ENCODE peak calls at places on chromosomes 16 and 17, in four cellular contexts. R, F, G and W are unnamed samples.

GRCh38 chr17:55056530-55056929 is 88.0 kb downstream of the STXBP4 start:
- DNase-seq in R (no peak), F (no peak), G (no peak), W (no peak)

GRCh38 chr16:58661199-58661830 is 23.3 kb downstream of the SLC38A7 start:
- DNase-seq in R (peak), F (peak), G (peak), W (peak)

GRCh38 chr17:16926061-16926511 is 45.8 kb downstream of the TNFRSF13B start:
- DNase-seq in R (no peak), F (no peak), G (no peak), W (no peak)

GRCh38 chr17:82216301-82217119 is 3.9 kb upstream of the CCDC57 start:
- DNase-seq in R (no peak), F (peak), G (peak), W (no peak)

GRCh38 chr17:75853410-75853809 is 1.7 kb downstream of the WBP2 start:
- DNase-seq in R (no peak), F (no peak), G (no peak), W (no peak)

GRCh38 chr16:88974080-88974479 is 2.9 kb downstream of the CBFA2T3 start:
- DNase-seq in R (no peak), F (no peak), G (no peak), W (no peak)

GRCh38 chr17:72069744-72070143 is 51.1 kb upstream of the SOX9 start:
- DNase-seq in R (no peak), F (no peak), G (no peak), W (no peak)

GRCh38 chr17:44374306-44375195 is 10.9 kb upstream of the FAM171A2 start:
- DNase-seq in R (no peak), F (no peak), G (no peak), W (no peak)

GRCh38 chr16:88651276-88651988 is 579 bp upstream of the CYBA start:
- DNase-seq in R (no peak), F (peak), G (peak), W (no peak)

GRCh38 chr17:53336281-53336680 is 486.4 kb upstream of the KIF2B start:
- DNase-seq in R (no peak), F (no peak), G (no peak), W (no peak)

GRCh38 chr16:5502467-5502869 is 404.9 kb upstream of the EEF2KMT start:
- DNase-seq in R (peak), F (no peak), G (no peak), W (no peak)

GRCh38 chr16:15466886-15467781 is 32.7 kb downstream of the BMERB1 start:
- DNase-seq in R (no peak), F (no peak), G (no peak), W (no peak)

GRCh38 chr16:48382131-48382530 is 3.1 kb downstream of the SIAH1 start:
- DNase-seq in R (no peak), F (no peak), G (no peak), W (no peak)

GRCh38 chr16:67077871-67078270 is 31.9 kb upstream of the PHAF1 start:
- DNase-seq in R (no peak), F (no peak), G (no peak), W (no peak)

GRCh38 chr16:70665113-70665694 is 18.8 kb downstream of the IL34 start:
- DNase-seq in R (no peak), F (no peak), G (peak), W (no peak)

GRCh38 chr16:87661561-87661960 is 59.3 kb downstream of the JPH3 start:
- DNase-seq in R (peak), F (peak), G (no peak), W (no peak)

GRCh38 chr17:2084129-2084765 is 29.3 kb downstream of the HIC1 start:
- DNase-seq in R (no peak), F (peak), G (peak), W (no peak)

GRCh38 chr16:23296994-23297393 is 5.1 kb upstream of the SCNN1B start:
- DNase-seq in R (no peak), F (no peak), G (no peak), W (no peak)

GRCh38 chr16:78490847-78491246 is 391.4 kb downstream of the WWOX start:
- DNase-seq in R (no peak), F (no peak), G (no peak), W (no peak)

GRCh38 chr17:74429604-74430384 is 2.1 kb upstream of the GPRC5C start:
- DNase-seq in R (peak), F (peak), G (no peak), W (no peak)

GRCh38 chr17:45043268-45043681 is 8.2 kb downstream of the DCAKD start:
- DNase-seq in R (no peak), F (no peak), G (no peak), W (no peak)

GRCh38 chr16:15961060-15961511 is 11.7 kb downstream of the ABCC1 start:
- DNase-seq in R (no peak), F (no peak), G (no peak), W (no peak)

GRCh38 chr17:65531508-65532431 is 29.7 kb downstream of the AXIN2 start:
- DNase-seq in R (peak), F (peak), G (peak), W (no peak)

GRCh38 chr17:35376245-35376644 is 2.8 kb upstream of the SLFN11 start:
- DNase-seq in R (no peak), F (no peak), G (no peak), W (no peak)

GRCh38 chr16:56202036-56202435 is 10.7 kb downstream of the GNAO1 start:
- DNase-seq in R (no peak), F (no peak), G (no peak), W (no peak)

GRCh38 chr17:6559753-6560215 is 3.4 kb upstream of the PITPNM3 start:
- DNase-seq in R (no peak), F (no peak), G (no peak), W (no peak)

GRCh38 chr16:83272201-83272600 is 535.6 kb upstream of the HSBP1 start:
- DNase-seq in R (no peak), F (no peak), G (no peak), W (no peak)

GRCh38 chr16:48014349-48015135 is 141.3 kb downstream of the ABCC12 start:
- DNase-seq in R (no peak), F (no peak), G (no peak), W (no peak)

GRCh38 chr16:3194792-3195191 is 6.8 kb downstream of the OR1F1 start:
- DNase-seq in R (no peak), F (no peak), G (no peak), W (no peak)

GRCh38 chr17:47291242-47291873 is 32.4 kb upstream of the EFCAB13 start:
- DNase-seq in R (no peak), F (no peak), G (no peak), W (no peak)

GRCh38 chr16:68389006-68389405 is 59.3 kb downstream of the SMPD3 start:
- DNase-seq in R (no peak), F (no peak), G (no peak), W (no peak)

DNA sequence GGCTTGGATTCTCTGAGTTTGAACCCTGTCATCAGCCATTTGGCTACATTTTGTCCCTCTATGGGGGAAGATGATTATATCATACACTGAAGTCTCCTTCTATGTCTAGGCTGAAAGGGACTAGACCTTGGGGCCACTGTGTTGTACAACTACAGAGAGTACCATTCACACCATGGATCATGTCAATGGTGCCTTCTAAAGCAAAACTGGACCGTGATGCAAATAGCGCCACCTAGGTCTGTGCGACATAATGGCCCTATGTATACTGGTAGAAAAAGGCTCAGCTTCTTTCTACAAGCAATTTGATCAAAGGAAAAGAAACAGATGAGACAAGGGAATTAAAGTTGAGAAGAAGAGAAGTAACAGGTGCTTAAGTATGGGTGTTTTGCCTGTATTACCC is 100.7 kb downstream of the LYRM1 start:
- DNase-seq in R (peak), F (no peak), G (no peak), W (no peak)
- TF ChIP-seq CTCF in R (peak), F (no peak), G (peak), W (peak)

DNA sequence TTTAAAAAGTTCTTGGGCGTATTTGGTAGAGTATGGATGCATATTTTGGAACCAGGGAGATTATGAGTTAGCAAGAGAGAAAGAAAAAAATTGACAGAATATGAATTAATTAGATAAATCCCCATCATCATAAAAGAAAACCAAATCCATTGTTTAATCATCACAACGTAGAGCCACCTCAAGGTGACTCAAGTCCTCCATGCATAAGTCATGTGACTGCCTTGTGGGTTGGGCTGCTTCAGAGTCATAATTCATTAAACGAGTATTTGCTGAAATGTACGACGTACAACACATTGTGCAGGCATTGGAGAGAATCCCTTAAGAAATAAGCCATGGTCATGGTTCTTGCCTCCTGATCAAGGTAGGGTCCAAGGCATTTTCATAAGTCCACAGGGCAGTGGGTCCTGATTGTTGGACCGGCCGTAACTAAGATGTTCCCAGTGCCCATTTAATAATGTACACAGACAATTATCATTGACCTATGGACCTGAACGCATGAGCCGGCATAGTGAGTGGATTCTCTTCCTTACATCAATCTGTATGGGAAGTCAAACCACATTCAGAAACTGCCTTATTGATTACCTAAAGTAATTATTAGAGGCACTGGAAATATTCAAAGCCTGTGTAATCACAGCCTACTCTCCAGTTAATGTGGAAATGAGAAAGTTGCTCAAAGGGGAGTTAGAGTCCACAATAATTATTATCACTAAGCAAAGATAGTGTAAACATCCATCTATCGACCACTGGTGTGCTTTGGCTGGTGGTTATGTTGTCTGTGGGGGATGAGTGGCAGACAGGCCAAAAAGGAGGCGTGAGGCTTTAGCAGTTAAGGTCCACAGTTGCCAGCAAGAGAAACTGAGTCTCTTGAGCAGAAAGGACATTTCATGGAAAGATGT is 165.4 kb downstream of the PITPNC1 start:
- DNase-seq in R (no peak), F (no peak), G (no peak), W (no peak)
- TF ChIP-seq CTCF in R (no peak), F (no peak), G (no peak), W (no peak)

GRCh38 chr16:63527404-63527803 is 1491.2 kb upstream of the CDH8 start:
- DNase-seq in R (no peak), F (no peak), G (no peak), W (no peak)

GRCh38 chr16:63530974-63531373 is 1494.7 kb upstream of the CDH8 start:
- DNase-seq in R (peak), F (peak), G (no peak), W (no peak)

DNA sequence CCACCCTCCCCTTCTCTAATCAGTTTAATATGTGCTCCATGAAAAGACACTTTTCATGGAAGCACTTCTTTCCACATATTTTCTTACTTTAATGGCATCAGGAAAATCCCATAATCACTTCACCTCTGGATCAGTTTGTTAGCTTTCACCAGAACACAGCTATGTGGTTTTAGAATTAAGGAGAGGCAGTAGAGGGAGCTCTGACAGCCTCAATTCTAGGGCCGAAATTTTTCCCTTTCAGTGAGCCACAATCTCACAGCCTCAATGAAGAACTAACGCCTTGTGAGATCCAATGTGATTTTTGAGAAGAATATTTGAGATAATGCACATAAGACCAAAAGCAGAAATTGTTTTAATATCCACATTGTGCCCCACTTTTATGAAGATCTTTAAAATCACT is 1494.0 kb upstream of the CDH8 start:
- DNase-seq in R (peak), F (no peak), G (no peak), W (no peak)
- TF ChIP-seq CTCF in R (peak), F (no peak), G (no peak), W (no peak)

DNA sequence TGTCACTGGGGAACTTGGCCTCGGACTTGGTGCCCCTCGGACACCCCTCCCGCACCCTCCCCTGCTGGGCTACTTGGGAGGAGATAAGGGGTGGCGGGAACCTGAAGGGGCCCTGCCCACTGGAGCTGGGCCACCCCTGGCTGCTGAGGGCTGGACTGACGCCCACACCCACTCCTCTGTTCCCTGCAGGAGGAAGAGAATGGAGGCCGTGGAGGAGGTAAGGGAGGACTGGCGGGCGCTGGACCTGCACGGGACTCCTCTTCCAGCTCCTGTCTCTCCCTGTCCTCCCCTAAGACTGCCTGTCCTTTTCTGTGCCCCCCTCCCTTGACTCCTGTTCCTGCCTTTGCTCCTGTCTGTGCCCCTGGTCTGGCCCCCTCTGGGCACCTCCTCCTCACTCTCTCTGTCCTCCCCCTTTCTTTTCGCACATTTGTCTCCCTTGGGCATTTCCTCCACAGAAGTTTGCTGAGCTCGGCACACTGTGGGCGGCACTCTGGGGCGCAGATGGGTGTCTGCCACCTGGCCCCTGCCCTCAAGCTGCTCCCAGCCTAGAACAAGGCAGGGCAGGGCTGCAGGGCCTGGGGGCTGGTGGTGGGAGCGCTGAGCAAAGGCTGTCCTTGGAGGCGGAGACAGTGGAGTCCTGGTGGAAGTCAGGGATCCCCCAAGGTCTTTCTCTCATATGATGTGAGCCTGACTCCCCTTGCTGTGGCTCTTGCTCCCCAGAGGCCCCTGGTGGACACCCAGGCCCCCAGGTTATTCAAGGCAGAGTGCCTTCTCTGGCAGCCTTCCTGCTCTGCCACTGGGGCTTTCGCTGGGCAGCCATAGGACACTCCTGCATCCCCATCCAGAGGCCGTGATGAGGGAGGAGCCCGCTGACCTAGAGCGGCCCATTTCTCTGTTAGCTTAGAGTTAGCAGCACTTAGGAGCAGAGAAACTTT is 32.7 kb downstream of the ARHGAP23 start:
- DNase-seq in R (no peak), F (no peak), G (no peak), W (no peak)
- TF ChIP-seq CTCF in R (no peak), F (no peak), G (no peak), W (no peak)